ENCODE peak calls at places on chromosomes 4 and X, in six cellular contexts. J is H1, R is IMR-90, E is H9, Z is neuronal stem cell, C is mesenchymal stem cell. G is an unnamed sample.

GRCh38 chr4:4794421-4794820 is 65.0 kb upstream of the MSX1 start:
- DNase-seq in C (no peak), Z (no peak), E (no peak), J (no peak), R (no peak), G (no peak)

GRCh38 chr4:620201-620600 is 5.2 kb upstream of the PDE6B start:
- DNase-seq in C (no peak), Z (no peak), R (no peak), J (no peak), E (no peak), G (no peak)

GRCh38 chrX:45479196-45479834 is 278.6 kb upstream of the DIPK2B start:
- DNase-seq in Z (no peak), J (no peak), R (peak; percentile 93), C (peak; percentile 86), E (no peak), G (no peak)

GRCh38 chr4:102566426-102566825 is 65.3 kb downstream of the NFKB1 start:
- DNase-seq in C (no peak), R (no peak), Z (no peak), J (no peak), E (no peak), G (no peak)

GRCh38 chr4:87707279-87707918 is 57.3 kb downstream of the DMP1 start:
- DNase-seq in R (no peak), J (no peak), C (no peak), E (peak; percentile 41), Z (no peak), G (peak; percentile 70)

GRCh38 chr4:28225005-28225404 is 1364.4 kb downstream of the STIM2 start:
- DNase-seq in Z (peak; percentile 21), R (peak; percentile 67), C (peak; percentile 29), J (no peak), E (peak; percentile 57), G (peak; percentile 81)

GRCh38 chrX:153829799-153830631 is at the start of gene PDZD4:
- DNase-seq in J (peak; percentile 67), C (no peak), R (no peak), E (no peak), Z (no peak), G (peak; percentile 66)

GRCh38 chr4:113961322-113961698 is 18.1 kb downstream of the ARSJ start:
- DNase-seq in E (no peak), Z (no peak), R (peak; percentile 84), J (no peak), C (peak; percentile 60), G (no peak)

GRCh38 chr4:123399638-123400358 is 3.2 kb downstream of the SPRY1 start:
- DNase-seq in C (peak; percentile 48), J (no peak), R (no peak), E (no peak), Z (no peak), G (peak; percentile 18)

GRCh38 chr4:10171055-10171454 is 54.5 kb upstream of the WDR1 start:
- DNase-seq in Z (no peak), R (no peak), E (no peak), C (no peak), J (no peak), G (no peak)
- H3K79me1 ChIP-seq in Z (no peaks in the 10 kb centered on the region), R (no peaks in the 10 kb centered on the region), E (no peaks in the 10 kb centered on the region), C (no peaks in the 10 kb centered on the region), J (no peaks in the 10 kb centered on the region), G (no peaks in the 10 kb centered on the region)

DNA sequence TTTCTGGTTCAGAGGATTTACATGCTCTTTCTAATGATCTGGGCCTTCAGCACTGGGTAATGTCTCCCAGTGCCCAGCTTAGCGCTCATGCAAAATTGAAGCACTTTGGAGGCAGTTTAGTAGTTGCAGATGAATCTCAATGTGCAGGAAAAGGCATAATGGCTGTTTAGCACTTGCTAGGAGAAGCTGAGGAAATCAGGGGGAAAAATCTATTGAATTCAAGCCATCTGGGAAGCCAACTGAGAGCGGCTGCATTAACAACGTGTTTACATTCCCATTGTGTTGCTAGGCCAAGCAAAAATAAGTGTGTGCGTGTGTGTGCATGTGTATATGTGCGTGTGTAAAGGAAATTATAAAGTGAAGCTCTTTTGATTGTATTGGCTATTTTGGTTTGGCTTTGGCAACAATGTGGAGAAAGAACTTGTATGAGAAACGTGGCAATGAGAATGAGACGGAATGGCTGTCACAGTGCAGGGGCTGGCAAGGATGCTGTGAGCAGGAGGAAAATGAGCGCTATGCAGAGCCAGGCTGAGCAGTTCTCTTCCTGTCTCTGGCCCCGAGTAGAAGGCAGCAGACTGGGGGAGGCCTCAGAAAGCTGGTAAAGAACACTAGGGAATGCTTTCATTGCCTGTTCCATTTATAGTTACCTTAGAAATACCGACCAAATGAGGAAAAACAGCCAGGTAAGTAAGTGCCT is 231.5 kb downstream of the UNC5C start:
- DNase-seq in C (no peak), E (no peak), R (no peak), Z (no peak), J (no peak), G (no peak)
- H2BK5ac ChIP-seq in C (no peak overlapping the region), E (no peak overlapping the region), R (no peak overlapping the region), Z (no peak overlapping the region), J (no peak overlapping the region), G (no peak overlapping the region)

DNA sequence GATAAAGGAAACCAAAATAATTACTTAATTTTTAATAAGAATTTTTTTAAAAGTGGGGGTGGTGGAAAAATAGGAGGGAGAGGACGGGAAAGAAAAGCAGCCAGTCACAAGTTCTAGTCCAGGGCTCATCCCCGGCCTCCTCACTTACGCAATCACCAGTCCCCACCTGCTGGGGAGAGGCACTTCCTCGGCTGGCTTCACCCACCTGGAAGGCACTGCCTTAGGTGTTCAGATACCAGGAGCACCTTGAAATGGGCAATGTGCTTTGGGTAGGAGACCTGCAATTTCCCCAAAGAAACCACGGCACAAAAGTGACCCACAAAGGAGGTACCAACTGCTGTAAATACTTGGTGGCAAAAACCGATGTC is 23.8 kb downstream of the AFAP1 start:
- DNase-seq in R (no peak), J (no peak), E (no peak), C (no peak), Z (no peak), G (no peak)
- H2BK15ac ChIP-seq in R (no peak overlapping the region), J (no peak overlapping the region), E (no peak overlapping the region), C (no peak overlapping the region), Z (no peak overlapping the region), G (no peak overlapping the region)

DNA sequence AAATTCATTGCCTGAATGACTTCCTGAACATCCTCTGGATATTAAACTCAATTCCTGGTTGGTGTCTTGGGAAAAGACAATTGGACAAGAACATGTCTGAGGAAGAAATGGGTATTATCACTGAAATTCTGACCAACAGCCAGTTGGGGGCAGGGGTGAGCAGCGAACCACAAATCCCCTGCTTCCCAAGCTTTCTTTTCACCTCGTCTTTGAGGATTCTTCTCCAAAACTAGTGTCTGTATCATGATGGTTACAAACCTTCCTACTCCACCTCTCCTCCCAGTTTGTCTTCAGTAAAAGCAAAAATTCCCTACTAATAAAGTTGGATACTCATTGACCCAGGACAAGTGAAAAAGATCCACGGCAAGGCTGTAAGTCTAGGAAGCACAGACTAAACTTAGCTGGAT is 48.3 kb upstream of the WDR1 start:
- DNase-seq in E (peak; percentile 47), C (peak; percentile 16), J (peak; percentile 77), Z (peak; percentile 36), R (peak; percentile 42), G (peak; percentile 54)
- H3K79me1 ChIP-seq in E (no peaks in the 10 kb centered on the region), C (no peaks in the 10 kb centered on the region), J (no peaks in the 10 kb centered on the region), Z (no peaks in the 10 kb centered on the region), R (no peaks in the 10 kb centered on the region), G (no peaks in the 10 kb centered on the region)

GRCh38 chrX:2714551-2714950 is 23.5 kb downstream of the CD99 start:
- DNase-seq in C (no peak), J (no peak), E (no peak), R (no peak), Z (no peak), G (no peak)
- H2BK5ac ChIP-seq in C (no peak overlapping the region), J (no peak overlapping the region), E (no peak overlapping the region), R (no peak overlapping the region), Z (no peak overlapping the region), G (peak overlapping the region; percentile 17)

GRCh38 chr4:44713125-44713524 is 13.2 kb downstream of the GNPDA2 start:
- DNase-seq in R (no peak), E (no peak), J (no peak), C (no peak), Z (no peak), G (no peak)
- H2BK15ac ChIP-seq in R (no peak overlapping the region), E (no peak overlapping the region), J (no peak overlapping the region), C (no peak overlapping the region), Z (no peak overlapping the region), G (no peak overlapping the region)

DNA sequence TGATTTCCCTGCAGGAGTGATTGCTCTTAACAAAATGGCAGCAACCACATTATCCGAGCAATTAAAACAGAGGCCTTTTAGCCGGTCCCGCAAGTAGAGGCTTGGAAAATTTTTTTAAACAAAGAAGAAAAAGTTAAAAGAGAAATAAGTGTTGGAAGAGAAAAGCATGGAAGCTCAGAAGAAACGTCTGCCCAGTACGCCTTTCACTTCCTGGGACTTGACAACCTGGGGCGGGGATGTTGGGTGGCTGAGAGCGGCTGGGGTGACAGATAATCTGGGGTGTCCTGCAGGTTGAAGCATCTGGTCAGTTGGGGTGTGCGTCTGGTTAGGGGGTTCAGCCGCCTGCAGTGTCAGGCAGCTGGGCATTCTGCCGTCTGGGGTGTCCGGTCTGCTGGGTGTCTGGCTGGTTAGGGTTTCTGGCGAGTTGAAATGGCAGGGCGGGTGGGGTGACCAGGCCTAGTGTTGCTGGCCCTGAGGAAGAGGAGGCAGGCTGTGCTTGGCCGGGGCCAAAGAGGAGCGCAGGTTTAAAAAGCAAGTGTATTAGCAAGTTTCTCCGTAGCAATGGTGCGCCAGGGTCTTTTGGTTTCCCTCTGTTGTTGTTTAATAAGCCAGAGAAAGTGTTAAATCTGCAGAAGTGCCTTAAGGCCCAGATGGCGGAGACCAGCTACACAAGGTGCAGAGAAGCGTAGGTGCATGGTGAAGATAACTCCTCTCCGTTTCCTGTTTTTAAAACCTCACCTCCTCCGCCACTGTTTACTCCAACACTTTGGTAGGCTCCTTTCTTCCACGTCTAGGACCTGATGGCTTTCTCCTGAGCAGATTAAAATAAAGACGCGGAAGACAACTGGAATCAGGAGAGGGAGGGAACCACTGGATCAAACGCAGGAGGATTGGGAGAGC is 5.6 kb downstream of the HAND2 start:
- DNase-seq in E (peak; percentile 31), Z (no peak), J (no peak), R (no peak), C (peak; percentile 71), G (peak; percentile 36)
- H3K79me1 ChIP-seq in E (no peaks in the 10 kb centered on the region), Z (no peaks in the 10 kb centered on the region), J (no peaks in the 10 kb centered on the region), R (no peaks in the 10 kb centered on the region), C (no peaks in the 10 kb centered on the region), G (no peaks in the 10 kb centered on the region)

GRCh38 chr4:143185253-143186107 is 763 bp downstream of the USP38 start:
- DNase-seq in J (peak; percentile 66), R (peak; percentile 8), E (peak; percentile 56), Z (peak; percentile 23), C (peak; percentile 35), G (peak; percentile 65)
- H2BK5ac ChIP-seq in J (peak overlapping the region; percentile 85), R (peak overlapping the region; percentile 71), E (no peak overlapping the region), Z (peak overlapping the region; percentile 94), C (peak overlapping the region; percentile 20), G (no peak overlapping the region)

DNA sequence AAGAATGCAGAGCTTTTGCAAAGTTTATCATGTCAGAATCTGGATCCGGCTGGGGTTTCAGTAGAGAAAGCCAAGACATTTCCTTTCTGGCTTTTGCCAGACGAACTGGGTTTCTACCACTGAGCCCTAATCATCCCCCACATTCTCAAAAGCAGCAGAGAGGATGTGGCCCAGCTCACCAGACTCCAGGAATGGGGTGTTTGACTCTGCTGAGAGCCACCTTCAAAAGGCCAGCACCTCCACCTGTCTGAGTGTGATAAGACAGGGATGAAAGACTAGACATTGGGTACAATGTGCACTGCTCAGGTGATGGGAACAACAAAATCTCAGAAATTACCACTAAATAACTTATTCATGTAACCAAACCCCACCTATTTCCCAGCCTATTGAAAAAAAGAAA is 25.7 kb upstream of the CCKAR start:
- DNase-seq in J (no peak), Z (no peak), C (no peak), R (no peak), E (no peak), G (no peak)
- H2BK15ac ChIP-seq in J (no peak overlapping the region), Z (no peak overlapping the region), C (no peak overlapping the region), R (no peak overlapping the region), E (no peak overlapping the region), G (no peak overlapping the region)

G was measured in mesendoderm.